ENCODE peak calls at places on chromosome 1, in five cellular contexts. O, U, H, R and E are unnamed samples.

GRCh38 chr1:13699936-13700520 is at the start of gene PRDM2:
- DNase-seq in O (peak), U (peak), H (peak), R (peak), E (peak)

GRCh38 chr1:5368211-5368610 is 624.0 kb downstream of the NPHP4 start:
- DNase-seq in O (no peak), U (no peak), H (no peak), R (no peak), E (no peak)

GRCh38 chr1:150280138-150280707 is 2.1 kb upstream of the CIART start:
- DNase-seq in O (no peak), U (no peak), H (no peak), R (no peak), E (no peak)

GRCh38 chr1:214002060-214002459 is 14.3 kb downstream of the PROX1 start:
- DNase-seq in O (no peak), U (no peak), H (no peak), R (no peak), E (no peak)

GRCh38 chr1:62229932-62230331 is 35.3 kb downstream of the L1TD1 start:
- DNase-seq in O (no peak), U (no peak), H (no peak), R (peak), E (no peak)

GRCh38 chr1:244424649-244425334 is 26.9 kb downstream of the ADSS2 start:
- DNase-seq in O (no peak), U (no peak), H (no peak), R (no peak), E (no peak)

GRCh38 chr1:219945795-219946194 is 17.4 kb upstream of the SLC30A10 start:
- DNase-seq in O (no peak), U (no peak), H (no peak), R (no peak), E (no peak)

GRCh38 chr1:66678151-66678550 is 74.1 kb upstream of the DYNLT5 start:
- DNase-seq in O (no peak), U (no peak), H (no peak), R (no peak), E (no peak)

GRCh38 chr1:74512516-74512915 is at the start of gene LRRC53:
- DNase-seq in O (no peak), U (no peak), H (no peak), R (no peak), E (no peak)

GRCh38 chr1:8025061-8025670 is 943 bp downstream of the ERRFI1 start:
- DNase-seq in O (peak), U (no peak), H (no peak), R (peak), E (peak)

GRCh38 chr1:44811234-44811633 is 2.9 kb downstream of the BTBD19 start:
- DNase-seq in O (no peak), U (no peak), H (no peak), R (no peak), E (peak)

GRCh38 chr1:228145498-228146425 is 4.0 kb upstream of the GJC2 start:
- DNase-seq in O (no peak), U (peak), H (no peak), R (no peak), E (no peak)

GRCh38 chr1:222310830-222311229 is 237.1 kb downstream of the HHIPL2 start:
- DNase-seq in O (no peak), U (no peak), H (peak), R (peak), E (peak)

GRCh38 chr1:47686731-47687617 is 249.1 kb downstream of the FOXD2 start:
- DNase-seq in O (no peak), U (no peak), H (no peak), R (no peak), E (no peak)

GRCh38 chr1:21317035-21317689 is 26.9 kb upstream of the ECE1 start:
- DNase-seq in O (peak), U (no peak), H (no peak), R (peak), E (peak)

GRCh38 chr1:84759756-84760155 is 69.5 kb upstream of the SSX2IP start:
- DNase-seq in O (no peak), U (no peak), H (no peak), R (no peak), E (no peak)

GRCh38 chr1:26288311-26288941 is 8.5 kb downstream of the SH3BGRL3 start:
- DNase-seq in O (no peak), U (no peak), H (peak), R (no peak), E (no peak)

GRCh38 chr1:217574265-217574949 is 56.5 kb downstream of the GPATCH2 start:
- DNase-seq in O (no peak), U (no peak), H (no peak), R (no peak), E (no peak)

GRCh38 chr1:3066826-3067225 is 2.2 kb upstream of the PRDM16 start:
- DNase-seq in O (no peak), U (no peak), H (no peak), R (no peak), E (no peak)

GRCh38 chr1:234533975-234534876 is 55.2 kb upstream of the TARBP1 start:
- DNase-seq in O (peak), U (no peak), H (no peak), R (peak), E (peak)

GRCh38 chr1:223551610-223552009 is 113.9 kb downstream of the CAPN8 start:
- DNase-seq in O (peak), U (no peak), H (no peak), R (no peak), E (no peak)

GRCh38 chr1:32521165-32521564 is 18.1 kb upstream of the ZBTB8A start:
- DNase-seq in O (no peak), U (no peak), H (no peak), R (no peak), E (no peak)

GRCh38 chr1:89483010-89483756 is 41.4 kb upstream of the LRRC8B start:
- DNase-seq in O (peak), U (peak), H (peak), R (peak), E (peak)

GRCh38 chr1:151574575-151575529 is 34.7 kb downstream of the TUFT1 start:
- DNase-seq in O (peak), U (no peak), H (no peak), R (peak), E (peak)

GRCh38 chr1:55402676-55403464 is 187.7 kb upstream of the USP24 start:
- DNase-seq in O (peak), U (no peak), H (no peak), R (no peak), E (no peak)

GRCh38 chr1:50783286-50783685 is 176.8 kb downstream of the FAF1 start:
- DNase-seq in O (peak), U (no peak), H (no peak), R (peak), E (peak)

GRCh38 chr1:219812491-219813221 is 115.7 kb downstream of the SLC30A10 start:
- DNase-seq in O (peak), U (peak), H (no peak), R (peak), E (peak)

GRCh38 chr1:61183471-61184034 is 101.2 kb downstream of the NFIA start:
- DNase-seq in O (peak), U (no peak), H (no peak), R (peak), E (no peak)

GRCh38 chr1:67376381-67376780 is 53.8 kb downstream of the SERBP1 start:
- DNase-seq in O (no peak), U (no peak), H (no peak), R (no peak), E (peak)

GRCh38 chr1:66556161-66556611 is 22.2 kb downstream of the SGIP1 start:
- DNase-seq in O (no peak), U (no peak), H (no peak), R (no peak), E (no peak)

GRCh38 chr1:6350416-6351088 is 43.0 kb downstream of the ACOT7 start:
- DNase-seq in O (no peak), U (no peak), H (no peak), R (no peak), E (no peak)

GRCh38 chr1:205943245-205943644 is at the start of gene SLC26A9:
- DNase-seq in O (no peak), U (no peak), H (no peak), R (no peak), E (no peak)

GRCh38 chr1:244963231-244963826 is 99.0 kb upstream of the HNRNPU start:
- DNase-seq in O (peak), U (no peak), H (no peak), R (peak), E (peak)

GRCh38 chr1:76336951-76337371 is 262.4 kb downstream of the ST6GALNAC3 start:
- DNase-seq in O (peak), U (no peak), H (no peak), R (peak), E (peak)

GRCh38 chr1:24902471-24902891 is 27.6 kb downstream of the RUNX3 start:
- DNase-seq in O (no peak), U (no peak), H (no peak), R (no peak), E (no peak)

GRCh38 chr1:48371598-48371997 is 100.4 kb downstream of the SPATA6 start:
- DNase-seq in O (no peak), U (no peak), H (no peak), R (no peak), E (no peak)

GRCh38 chr1:200780545-200781444 is 42.1 kb downstream of the CAMSAP2 start:
- DNase-seq in O (peak), U (no peak), H (no peak), R (peak), E (no peak)

GRCh38 chr1:44926311-44926781 is 60.0 kb downstream of the EIF2B3 start:
- DNase-seq in O (peak), U (no peak), H (no peak), R (peak), E (peak)